ENCODE peak calls at places on chromosomes 5 and 9, in six cellular contexts. Z is left ventricle myocardium inferior, C is fibroblast of lung, J is cardiac fibroblast, E is foreskin fibroblast, I is stomach. N is an unnamed sample.

GRCh38 chr9:96417051-96417586 is 1.1 kb downstream of the ZNF367 start:
- DNase-seq in Z (peak), C (peak), J (peak), E (peak), I (peak), N (peak)

GRCh38 chr9:13268469-13268868 is 11.0 kb downstream of the MPDZ start:
- DNase-seq in Z (no peak), C (no peak), J (peak), E (peak), I (no peak), N (no peak)

GRCh38 chr9:90451804-90452203 is 190.8 kb downstream of the DIRAS2 start:
- DNase-seq in Z (no peak), C (no peak), J (no peak), E (no peak), I (no peak), N (no peak)

GRCh38 chr5:17156463-17156862 is 61.0 kb upstream of the BASP1 start:
- DNase-seq in Z (no peak), C (peak), J (no peak), E (no peak), I (no peak), N (no peak)

GRCh38 chr9:121345070-121345469 is 25.0 kb downstream of the STOM start:
- DNase-seq in Z (no peak), C (no peak), J (no peak), E (no peak), I (no peak), N (no peak)

GRCh38 chr9:93184439-93185221 is 691 bp downstream of the WNK2 start:
- DNase-seq in Z (no peak), C (no peak), J (no peak), E (no peak), I (no peak), N (peak)

GRCh38 chr9:77457916-77458592 is 190.1 kb downstream of the GNA14 start:
- DNase-seq in Z (peak), C (peak), J (peak), E (peak), I (peak), N (no peak)

GRCh38 chr5:170832241-170832640 is 29.6 kb upstream of the RANBP17 start:
- DNase-seq in Z (no peak), C (no peak), J (no peak), E (no peak), I (no peak), N (no peak)

GRCh38 chr5:83553000-83553486 is 81.5 kb downstream of the VCAN start:
- DNase-seq in Z (peak), C (peak), J (peak), E (peak), I (no peak), N (peak)

GRCh38 chr5:74336286-74336685 is 304.2 kb downstream of the ENC1 start:
- DNase-seq in Z (no peak), C (no peak), J (no peak), E (no peak), I (no peak), N (no peak)

GRCh38 chr9:20873240-20873860 is 158.1 kb downstream of the HACD4 start:
- DNase-seq in Z (no peak), C (peak), J (peak), E (peak), I (no peak), N (no peak)

GRCh38 chr5:96079075-96079474 is 117.4 kb upstream of the ELL2 start:
- DNase-seq in Z (no peak), C (peak), J (peak), E (peak), I (no peak), N (no peak)

GRCh38 chr9:22241611-22242010 is 205.0 kb upstream of the DMRTA1 start:
- DNase-seq in Z (no peak), C (no peak), J (no peak), E (no peak), I (no peak), N (no peak)

GRCh38 chr9:78127271-78128225 is 95.9 kb upstream of the GNAQ start:
- DNase-seq in Z (no peak), C (no peak), J (no peak), E (no peak), I (no peak), N (no peak)

GRCh38 chr9:132802121-132802795 is 75.8 kb downstream of the AK8 start:
- DNase-seq in Z (no peak), C (no peak), J (no peak), E (no peak), I (no peak), N (no peak)

GRCh38 chr9:132797861-132798659 is 80.0 kb downstream of the AK8 start:
- DNase-seq in Z (no peak), C (no peak), J (peak), E (peak), I (no peak), N (no peak)

GRCh38 chr9:132800038-132800648 is 77.9 kb downstream of the AK8 start:
- DNase-seq in Z (peak), C (peak), J (peak), E (peak), I (peak), N (peak)

GRCh38 chr9:132801659-132802058 is 76.4 kb downstream of the AK8 start:
- DNase-seq in Z (no peak), C (no peak), J (no peak), E (no peak), I (no peak), N (no peak)

GRCh38 chr9:132798817-132799790 is 79.0 kb downstream of the AK8 start:
- DNase-seq in Z (no peak), C (no peak), J (peak), E (no peak), I (peak), N (no peak)
- TF ChIP-seq CTCF in Z (no peak), C (no peak), J (no peak), E (peak), I (peak), N (no peak)

DNA sequence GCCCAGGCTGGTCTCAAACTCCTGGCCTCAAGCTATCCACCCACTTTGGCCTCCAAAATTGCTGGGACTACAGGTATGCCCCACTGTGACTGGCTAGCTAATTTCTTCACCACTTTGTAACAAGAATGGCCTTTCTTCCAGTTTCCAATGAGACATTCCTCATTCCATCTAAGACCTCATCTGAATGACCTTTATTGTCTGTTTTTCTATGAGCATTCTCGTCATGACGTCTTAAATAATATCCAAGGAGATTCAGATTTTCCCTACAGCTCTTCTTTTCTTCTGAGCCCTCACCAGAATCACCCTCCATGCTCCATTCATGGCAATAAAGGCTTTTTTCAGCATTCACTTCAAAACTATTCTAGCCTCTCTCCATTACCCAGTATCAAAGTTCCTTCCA is 30.2 kb upstream of the STK32A start:
- DNase-seq in Z (no peak), C (no peak), J (no peak), E (no peak), I (no peak), N (no peak)
- H3K4me3 ChIP-seq in Z (no peak), C (no peak), J (no peak), E (no peak), I (no peak), N (no peak)

GRCh38 chr5:150548123-150548522 is 40.2 kb downstream of the NDST1 start:
- DNase-seq in Z (no peak), C (no peak), J (no peak), E (no peak), I (no peak), N (no peak)
- TF ChIP-seq CTCF in Z (no peak), C (no peak), J (no peak), E (no peak), I (no peak), N (no peak)

DNA sequence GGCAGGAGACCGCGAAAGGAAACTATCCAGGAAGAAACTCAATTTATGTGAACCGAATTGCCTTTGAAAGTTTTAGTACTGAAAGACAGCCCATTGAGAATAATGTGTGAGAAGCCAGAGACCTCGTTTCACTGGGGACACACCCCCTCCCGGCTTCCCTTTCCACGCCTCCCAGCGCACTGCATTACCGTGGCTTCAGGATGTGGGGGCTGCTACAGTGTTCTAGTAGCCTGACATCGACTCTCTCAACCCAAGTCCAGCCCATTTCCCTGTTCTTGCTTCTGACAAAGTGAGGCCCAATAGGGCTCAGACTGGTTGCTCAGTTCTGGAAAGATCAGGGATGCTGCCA is 3.5 kb downstream of the PAX5 start:
- DNase-seq in Z (no peak), C (no peak), J (no peak), E (no peak), I (no peak), N (no peak)
- H3K4me3 ChIP-seq in Z (no peak), C (no peak), J (no peak), E (no peak), I (no peak), N (no peak)

DNA sequence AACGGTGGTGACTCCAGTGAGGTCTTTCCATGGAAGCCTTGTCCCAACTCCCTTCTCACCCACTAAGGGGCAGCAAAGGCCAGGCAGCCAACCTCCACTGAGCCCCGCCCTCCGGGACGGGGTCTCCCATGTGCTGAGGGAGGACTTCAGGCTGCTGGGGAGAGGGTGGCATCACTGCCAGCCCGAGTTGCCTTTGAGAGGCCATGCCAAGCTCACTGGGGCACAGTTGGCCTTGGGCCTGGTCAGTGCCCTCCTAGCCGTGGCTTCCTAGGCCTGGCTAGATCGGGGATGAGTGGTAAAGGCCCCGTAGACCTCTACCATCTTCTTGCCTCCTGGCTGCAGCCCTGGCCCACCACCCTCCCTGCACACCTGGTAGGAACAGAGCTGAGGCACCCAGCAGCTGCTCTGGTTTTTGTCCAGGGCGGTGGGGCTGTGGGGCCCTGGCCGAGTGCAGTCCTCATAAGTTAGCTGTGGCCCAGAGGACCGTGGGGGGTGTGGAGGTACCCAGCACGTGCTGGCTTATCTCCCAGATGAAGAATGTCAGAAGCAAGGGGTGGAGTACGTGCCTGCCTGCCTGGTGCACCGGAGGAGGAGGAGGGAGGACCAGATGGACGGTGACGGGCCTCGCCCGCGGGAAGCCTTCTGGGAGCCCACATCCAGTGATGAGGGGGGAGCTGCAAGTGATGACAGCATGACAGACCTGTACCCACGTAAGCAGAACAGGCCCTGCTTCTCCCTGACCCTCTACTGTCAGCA is 3.2 kb downstream of the SURF2 start:
- DNase-seq in Z (no peak), C (no peak), J (no peak), E (no peak), I (no peak), N (no peak)
- TF ChIP-seq CTCF in Z (peak), C (peak), J (peak), E (peak), I (peak), N (peak)

DNA sequence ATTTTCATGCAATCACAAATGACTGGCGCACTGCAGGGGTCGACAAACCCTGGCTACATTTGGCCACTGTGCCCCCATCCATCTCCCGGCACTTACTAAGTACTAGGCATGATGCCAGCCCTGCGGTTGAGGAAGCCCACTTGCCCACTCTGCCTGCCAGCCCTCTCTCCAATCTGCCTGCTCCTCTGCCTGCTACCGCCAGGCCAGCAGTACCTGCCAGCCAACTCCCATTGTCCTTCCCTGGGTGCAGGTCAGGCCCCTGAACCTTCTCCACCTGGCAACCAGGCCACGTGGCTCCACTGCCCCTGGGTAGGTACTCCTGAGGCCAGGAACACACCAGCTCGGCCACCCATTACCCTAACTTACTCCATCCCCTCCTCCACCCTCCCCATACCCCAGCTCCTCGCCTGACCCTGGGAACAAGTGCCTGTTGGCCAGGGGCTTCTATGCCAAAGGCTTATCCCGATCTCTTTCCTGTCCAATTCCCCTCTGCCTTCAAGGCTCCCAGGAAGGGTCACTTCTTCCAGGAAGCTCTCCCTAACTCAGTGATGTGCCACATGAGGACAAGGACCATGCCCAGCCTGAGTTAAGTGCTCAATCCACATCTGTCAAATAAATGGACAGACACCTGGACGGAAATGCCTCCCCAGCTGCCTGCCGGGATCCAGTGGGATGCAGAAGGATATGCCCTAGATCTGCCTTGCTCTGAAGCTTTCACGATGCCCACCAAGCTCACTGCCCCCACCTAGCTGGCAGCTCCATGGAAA is 6.6 kb downstream of the EEIG1 start:
- DNase-seq in Z (no peak), C (no peak), J (no peak), E (no peak), I (no peak), N (no peak)
- H3K4me3 ChIP-seq in Z (peak), C (no peak), J (no peak), E (no peak), I (peak), N (no peak)

DNA sequence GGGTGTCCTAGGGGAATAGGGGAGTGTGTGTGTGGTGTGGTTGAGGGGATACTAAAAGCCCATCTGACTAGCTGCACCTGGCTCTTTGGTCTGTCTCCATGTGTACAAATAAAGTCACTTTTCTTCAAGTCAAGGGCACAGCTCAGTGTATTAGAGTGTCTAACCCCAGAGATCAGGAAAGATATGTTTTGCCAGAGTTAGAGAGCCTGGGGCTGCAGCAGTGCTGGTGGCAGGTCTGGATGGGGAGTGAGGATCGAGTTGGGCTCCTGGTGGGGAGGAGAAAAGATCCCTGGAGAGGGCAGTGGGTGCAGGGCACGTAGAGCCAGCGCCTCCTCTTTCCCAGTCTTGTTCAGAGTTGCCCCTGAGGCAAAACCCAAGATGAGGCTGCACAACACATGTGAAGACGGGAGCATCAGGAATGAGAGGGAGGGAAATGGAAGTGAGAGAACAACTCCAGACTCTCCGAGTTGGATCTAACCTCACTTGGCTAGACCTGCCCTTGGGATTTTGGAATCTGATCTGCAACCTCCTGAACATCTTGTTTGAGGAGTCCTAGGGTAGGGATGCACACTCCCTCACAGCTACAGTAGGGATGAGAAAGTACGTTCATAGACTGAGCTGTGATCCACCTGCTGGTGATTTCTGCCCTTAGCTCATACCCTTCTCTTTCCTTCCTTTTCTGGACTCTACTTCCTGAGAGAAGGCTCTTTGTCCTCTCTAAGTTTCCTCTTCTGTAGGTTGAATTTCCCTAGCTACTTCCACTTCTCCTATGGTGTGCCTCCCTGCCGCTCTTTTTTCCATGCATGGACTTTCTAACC is 309.9 kb downstream of the ZSWIM6 start:
- DNase-seq in Z (no peak), C (peak), J (no peak), E (no peak), I (no peak), N (no peak)
- TF ChIP-seq CTCF in Z (peak), C (no peak), J (peak), E (peak), I (peak), N (peak)

GRCh38 chr5:179362355-179362754 is 17.1 kb upstream of the ADAMTS2 start:
- DNase-seq in Z (no peak), C (no peak), J (no peak), E (no peak), I (no peak), N (no peak)

GRCh38 chr5:179355976-179356968 is 11.0 kb upstream of the ADAMTS2 start:
- DNase-seq in Z (no peak), C (peak), J (peak), E (peak), I (no peak), N (no peak)

GRCh38 chr5:179354305-179354882 is 9.1 kb upstream of the ADAMTS2 start:
- DNase-seq in Z (no peak), C (no peak), J (no peak), E (no peak), I (no peak), N (no peak)

GRCh38 chr5:179361204-179361603 is 15.9 kb upstream of the ADAMTS2 start:
- DNase-seq in Z (no peak), C (no peak), J (no peak), E (no peak), I (no peak), N (no peak)

DNA sequence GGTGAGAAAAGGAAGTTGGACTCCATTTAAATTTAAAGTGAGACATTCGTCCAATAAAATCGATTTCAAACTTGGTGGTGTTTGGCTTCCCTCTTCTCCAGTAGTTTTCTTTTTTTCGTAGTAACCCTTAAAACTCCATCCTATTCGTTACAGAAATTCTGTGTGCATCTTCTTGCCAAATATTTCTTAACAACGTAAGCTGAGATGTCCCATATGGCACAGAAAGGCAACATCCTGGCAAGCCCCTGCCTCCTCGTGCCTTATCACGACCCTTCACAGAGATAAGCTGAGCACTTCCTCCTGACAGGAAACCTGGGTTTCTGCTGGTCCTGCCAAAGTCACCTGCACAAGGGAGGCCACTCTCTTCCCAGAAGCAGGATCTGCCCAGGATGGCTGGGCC is 11.8 kb upstream of the ADAMTS2 start:
- DNase-seq in Z (no peak), C (peak), J (peak), E (no peak), I (no peak), N (no peak)
- H3K4me3 ChIP-seq in Z (no peak), C (no peak), J (no peak), E (no peak), I (no peak), N (no peak)

DNA sequence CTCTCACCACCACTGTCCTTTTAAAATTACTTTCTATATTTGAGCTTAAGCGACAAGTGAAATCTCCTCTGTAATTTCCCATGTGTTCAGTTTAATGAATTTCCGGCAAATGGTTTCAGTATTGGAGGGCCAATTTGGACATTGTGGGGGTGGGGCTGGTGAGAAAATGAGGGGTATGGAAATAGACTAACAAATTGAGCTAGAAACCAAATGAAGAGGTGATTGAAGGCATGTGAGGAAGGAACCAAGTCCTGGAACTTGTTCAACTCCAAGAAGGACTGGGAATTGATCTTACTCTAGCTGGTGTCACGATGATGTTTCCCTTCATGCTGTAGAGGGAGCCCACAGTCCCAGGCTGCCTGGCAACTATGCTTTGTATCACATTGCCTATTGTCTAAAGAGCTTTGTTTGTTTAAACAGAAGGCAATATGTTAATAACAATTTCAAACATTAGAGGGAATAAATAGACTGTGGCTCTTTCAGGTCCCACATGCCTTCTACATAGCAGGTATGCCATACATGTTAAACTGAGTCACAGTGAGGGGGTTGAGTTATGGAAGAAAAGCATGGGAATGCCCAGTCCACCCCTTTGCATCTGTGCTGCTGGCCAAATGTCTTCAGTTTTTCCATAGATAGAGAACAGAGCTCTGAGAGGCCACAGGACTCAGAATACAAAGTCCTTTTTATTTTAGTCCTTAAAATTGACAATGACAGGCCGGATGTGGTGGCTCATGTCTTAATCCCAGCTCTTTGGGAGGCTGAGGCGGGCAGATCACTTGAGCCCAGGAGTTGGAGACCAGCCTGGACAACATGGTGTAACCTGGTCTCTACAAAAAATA is 25.0 kb upstream of the MATR3 start:
- DNase-seq in Z (no peak), C (no peak), J (no peak), E (no peak), I (no peak), N (no peak)
- TF ChIP-seq CTCF in Z (peak), C (no peak), J (peak), E (peak), I (no peak), N (peak)